ENCODE peak calls at places on chromosome 7, in five cellular contexts. C, N, Y, E and U are unnamed samples.

GRCh38 chr7:136549756-136550155 is 318.7 kb upstream of the CHRM2 start:
- DNase-seq in E (no peak), N (no peak), C (no peak), Y (no peak), U (no peak)

GRCh38 chr7:32893722-32894121 is 2.2 kb upstream of the KBTBD2 start:
- DNase-seq in E (no peak), N (no peak), Y (no peak), C (no peak), U (no peak)

GRCh38 chr7:22980422-22980821 is 33.5 kb downstream of the HYCC1 start:
- DNase-seq in Y (peak), N (no peak), C (no peak), E (no peak), U (no peak)

GRCh38 chr7:13024323-13024722 is 336.9 kb downstream of the ARL4A start:
- DNase-seq in C (no peak), N (no peak), Y (no peak), E (no peak), U (no peak)

GRCh38 chr7:33813331-33813730 is 92.0 kb upstream of the BMPER start:
- DNase-seq in Y (no peak), C (no peak), N (no peak), E (no peak), U (no peak)

GRCh38 chr7:136900005-136900404 is 31.6 kb downstream of the CHRM2 start:
- DNase-seq in C (no peak), E (no peak), N (no peak), Y (no peak), U (no peak)

GRCh38 chr7:22787936-22788335 is 34.7 kb downstream of the TOMM7 start:
- DNase-seq in E (no peak), N (no peak), C (no peak), Y (no peak), U (no peak)

GRCh38 chr7:6228865-6229264 is 43.6 kb downstream of the CYTH3 start:
- DNase-seq in C (no peak), E (no peak), N (no peak), Y (no peak), U (no peak)

GRCh38 chr7:2403718-2404648 is 572 bp downstream of the CHST12 start:
- DNase-seq in E (peak), N (peak), Y (no peak), C (peak), U (no peak)

GRCh38 chr7:36238138-36238537 is 85.1 kb downstream of the EEPD1 start:
- DNase-seq in C (no peak), Y (no peak), E (no peak), N (no peak), U (no peak)

GRCh38 chr7:91091631-91092030 is 172.6 kb upstream of the FZD1 start:
- DNase-seq in E (no peak), N (no peak), C (no peak), Y (no peak), U (no peak)

GRCh38 chr7:135321556-135321955 is 87.9 kb downstream of the STRA8 start:
- DNase-seq in E (no peak), N (no peak), Y (no peak), C (no peak), U (no peak)

GRCh38 chr7:115995701-115996100 is 34.9 kb downstream of the TFEC start:
- DNase-seq in N (no peak), Y (no peak), C (no peak), E (no peak), U (no peak)
- TF ChIP-seq CTCF in N (no peak), Y (no peak), C (no peak), E (no peak), U (no peak)

GRCh38 chr7:111112439-111112838 is 21.5 kb downstream of the LRRN3 start:
- DNase-seq in Y (no peak), C (no peak), N (no peak), E (no peak), U (no peak)
- TF ChIP-seq CTCF in Y (no peak), C (no peak), N (no peak), E (no peak), U (no peak)

GRCh38 chr7:148255333-148255732 is 335.2 kb upstream of the C7orf33 start:
- DNase-seq in C (no peak), N (no peak), Y (no peak), E (no peak), U (no peak)
- TF ChIP-seq CTCF in C (peak), N (peak), Y (no peak), E (no peak), U (peak)

DNA sequence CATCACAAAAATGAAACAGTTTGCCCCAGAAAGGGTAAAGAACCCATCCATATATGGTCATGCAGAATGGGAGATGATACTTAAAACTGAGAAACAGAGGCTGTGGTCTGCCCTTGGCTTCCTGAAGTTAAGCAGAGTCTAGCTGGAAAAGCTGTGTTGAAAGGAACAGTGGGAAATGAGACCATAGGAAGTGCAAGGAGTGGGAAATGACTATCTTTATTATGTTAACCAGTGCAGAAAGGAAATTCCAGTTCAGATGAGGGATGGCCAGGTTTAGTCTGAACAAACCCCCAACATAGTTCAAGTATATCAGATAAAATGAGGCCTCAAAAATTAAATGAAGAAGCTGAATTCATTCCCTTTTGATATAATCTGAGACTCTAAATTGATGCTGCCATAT is 112.2 kb upstream of the TARP start:
- DNase-seq in Y (no peak), N (no peak), E (no peak), C (no peak), U (no peak)
- TF ChIP-seq CTCF in Y (no peak), N (no peak), E (no peak), C (no peak), U (no peak)

DNA sequence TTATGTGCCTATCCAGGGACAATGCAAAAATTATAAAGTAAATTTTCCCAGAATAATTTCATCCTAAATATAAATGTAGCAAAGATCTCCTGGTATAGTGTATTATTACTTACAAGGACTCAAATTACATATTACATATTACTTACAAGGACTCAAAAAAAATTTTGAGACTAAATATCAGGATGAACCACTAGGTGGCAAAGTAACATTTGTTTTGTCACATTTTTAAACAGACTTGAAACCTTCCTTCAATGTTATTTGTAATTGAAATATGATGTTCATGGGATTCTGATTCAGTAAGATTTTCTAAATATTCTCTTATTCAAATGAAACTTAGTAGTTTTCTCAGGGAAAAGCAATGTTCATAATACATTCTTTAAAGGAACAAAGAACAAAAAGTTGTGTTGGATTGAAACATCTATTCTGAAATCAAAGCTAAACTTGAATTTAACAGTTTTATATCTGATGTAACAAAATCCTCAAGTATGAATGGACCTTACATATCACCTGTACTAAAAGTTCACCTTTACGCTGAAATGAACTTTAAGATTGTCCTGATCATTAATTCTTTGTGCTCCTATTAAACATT is 74.3 kb upstream of the GNAI1 start:
- DNase-seq in N (peak), Y (no peak), E (no peak), C (no peak), U (no peak)
- TF ChIP-seq CTCF in N (peak), Y (peak), E (no peak), C (peak), U (peak)

DNA sequence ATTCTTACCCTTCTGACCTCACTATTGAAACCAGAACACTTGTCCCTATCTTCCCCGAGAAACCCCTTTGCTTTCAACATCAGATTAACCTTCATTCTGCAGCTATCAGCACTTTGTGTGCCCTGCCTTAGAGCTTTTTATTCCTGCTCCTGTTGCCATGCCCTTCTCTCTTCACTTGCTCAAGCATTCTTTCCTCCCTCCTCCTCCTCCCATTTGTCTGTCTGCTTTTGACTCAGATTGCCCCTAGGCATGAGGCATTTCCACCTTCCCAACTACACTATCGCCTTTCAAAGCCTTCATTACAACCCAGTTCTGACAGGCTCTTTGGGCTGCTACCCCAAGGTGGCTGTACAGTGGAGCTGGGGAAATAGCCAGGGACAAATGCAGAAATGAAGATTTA is 143.3 kb downstream of the SLC25A13 start:
- DNase-seq in N (peak), Y (no peak), E (no peak), C (no peak), U (no peak)
- TF ChIP-seq CTCF in N (no peak), Y (no peak), E (no peak), C (no peak), U (no peak)

DNA sequence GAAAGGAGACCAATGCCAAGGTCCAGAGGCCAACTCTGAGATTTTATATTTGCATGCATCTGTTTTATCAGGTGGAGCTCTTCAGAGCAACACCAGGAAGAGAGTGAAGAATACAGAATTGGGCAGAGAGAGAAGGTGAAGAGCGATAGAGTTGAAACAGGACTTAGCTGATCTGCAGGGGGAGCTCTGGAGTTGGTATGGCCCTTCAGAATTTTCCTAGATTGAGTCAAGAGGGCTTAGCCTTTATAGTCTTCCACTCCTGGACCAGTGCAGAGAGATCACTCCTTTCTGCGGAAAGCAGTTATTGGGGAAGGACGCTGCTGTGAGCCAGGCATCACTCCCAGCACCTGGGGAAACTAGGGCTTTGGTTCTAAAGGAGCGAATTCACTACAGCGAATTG is 105.0 kb upstream of the DGKB start:
- DNase-seq in Y (no peak), N (peak), E (no peak), C (no peak), U (no peak)
- TF ChIP-seq CTCF in Y (peak), N (peak), E (no peak), C (peak), U (peak)

GRCh38 chr7:112070674-112071256 is 135.4 kb downstream of the DOCK4 start:
- DNase-seq in N (no peak), E (no peak), C (no peak), Y (no peak), U (no peak)
- TF ChIP-seq CTCF in N (no peak), E (no peak), C (no peak), Y (no peak), U (no peak)

GRCh38 chr7:28544453-28545142 is 132.3 kb downstream of the CREB5 start:
- DNase-seq in C (no peak), Y (no peak), N (no peak), E (no peak), U (no peak)

GRCh38 chr7:28549998-28550397 is 137.7 kb downstream of the CREB5 start:
- DNase-seq in C (no peak), E (no peak), Y (no peak), N (no peak), U (no peak)

GRCh38 chr7:28546067-28546466 is 133.7 kb downstream of the CREB5 start:
- DNase-seq in N (no peak), E (no peak), Y (no peak), C (no peak), U (no peak)

GRCh38 chr7:28550580-28551205 is 138.4 kb downstream of the CREB5 start:
- DNase-seq in N (no peak), Y (no peak), E (no peak), C (no peak), U (no peak)

GRCh38 chr7:28547115-28547514 is 134.8 kb downstream of the CREB5 start:
- DNase-seq in Y (no peak), C (no peak), N (no peak), E (no peak), U (no peak)
- TF ChIP-seq CTCF in Y (no peak), C (no peak), N (no peak), E (no peak), U (no peak)

GRCh38 chr7:128863433-128863989 is 855 bp downstream of the ATP6V1F start:
- DNase-seq in C (no peak), E (peak), N (peak), Y (no peak), U (no peak)

GRCh38 chr7:128865303-128865702 is 2.6 kb downstream of the ATP6V1F start:
- DNase-seq in E (no peak), Y (no peak), C (no peak), N (no peak), U (no peak)

GRCh38 chr7:128860158-128861073 is 2.2 kb upstream of the ATP6V1F start:
- DNase-seq in E (no peak), N (no peak), Y (no peak), C (no peak), U (no peak)

GRCh38 chr7:128861957-128862570 is 592 bp upstream of the ATP6V1F start:
- DNase-seq in E (no peak), N (no peak), C (no peak), Y (no peak), U (no peak)

DNA sequence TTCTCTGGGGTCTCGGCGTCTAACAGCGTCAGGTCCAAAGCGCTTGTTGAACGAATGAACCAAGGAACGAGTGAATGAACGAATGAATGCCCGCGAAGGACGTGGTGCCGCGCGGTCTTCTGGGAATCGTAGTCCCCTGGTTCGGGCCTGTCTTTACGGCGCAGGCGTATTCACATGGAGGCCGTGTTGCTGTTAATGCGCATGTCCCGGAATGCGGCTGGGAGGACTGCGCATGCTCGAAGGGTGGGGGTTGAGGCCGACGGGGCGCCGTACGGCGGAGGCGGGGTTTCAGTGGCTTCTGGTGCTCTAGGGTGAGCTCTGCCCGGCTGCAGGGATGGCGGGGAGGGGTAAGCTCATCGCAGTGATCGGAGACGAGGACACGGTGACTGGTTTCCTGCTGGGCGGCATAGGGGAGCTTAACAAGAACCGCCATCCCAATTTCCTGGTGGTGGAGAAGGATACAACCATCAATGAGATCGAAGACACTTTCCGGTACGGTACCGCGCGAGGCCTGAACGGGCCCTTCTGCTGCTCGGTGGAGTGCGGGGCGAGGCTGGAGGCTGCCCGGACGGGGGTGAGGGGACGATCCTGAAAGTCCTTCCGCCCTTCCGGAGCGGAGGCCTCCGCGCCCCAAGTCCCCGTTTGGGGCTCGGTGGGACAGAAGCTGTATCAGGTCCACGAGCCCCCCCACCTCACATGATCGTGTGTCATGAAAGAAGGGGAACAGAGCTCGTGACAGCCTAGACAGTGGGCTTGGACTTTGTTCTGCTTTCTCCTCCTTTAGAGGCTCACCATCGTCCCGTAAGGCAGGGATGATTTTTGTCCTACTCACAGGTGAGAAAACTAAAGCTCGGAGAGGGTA is at the start of gene ATP6V1F:
- DNase-seq in E (peak), C (peak), N (peak), Y (peak), U (peak)
- TF ChIP-seq CTCF in E (no peak), C (no peak), N (no peak), Y (no peak), U (peak)